ENCODE peak calls at places on chromosome 1, in ten cellular contexts. M is heart left ventricle, V is testis, I is fibroblast of lung, S is cardiac muscle cell, Z is endodermal cell, H is pancreas, E is hepatocyte, G is heart right ventricle, O is psoas muscle. W is an unnamed sample. For H3K4me1, the result is how much of the 10 kb centered on the place peaks cover.

GRCh38 chr1:9466780-9467755 is 72.2 kb upstream of the SLC25A33 start:
- DNase-seq in M (peak), V (peak), I (peak), S (no peak), Z (no peak), H (peak), E (peak), G (no peak), O (no peak), W (peak)

GRCh38 chr1:213389061-213389581 is 338.1 kb downstream of the RPS6KC1 start:
- DNase-seq in M (no peak), V (no peak), I (no peak), S (no peak), Z (no peak), H (no peak), E (no peak), G (peak), O (no peak), W (no peak)

GRCh38 chr1:220432408-220432807 is 95.5 kb upstream of the MARK1 start:
- DNase-seq in M (no peak), V (no peak), I (no peak), S (no peak), Z (no peak), H (no peak), E (peak), G (no peak), O (no peak), W (no peak)

GRCh38 chr1:65425697-65426096 is 5.2 kb downstream of the LEPR start:
- DNase-seq in M (no peak), V (no peak), I (peak), S (peak), Z (peak), H (no peak), E (no peak), G (no peak), O (no peak), W (no peak)

GRCh38 chr1:211944733-211945500 is 90.4 kb downstream of the INTS7 start:
- DNase-seq in M (peak), V (peak), I (peak), S (peak), Z (peak), H (peak), E (peak), G (no peak), O (no peak), W (no peak)

GRCh38 chr1:5005171-5005570 is 350.8 kb downstream of the AJAP1 start:
- DNase-seq in M (no peak), V (no peak), I (no peak), S (no peak), Z (no peak), H (no peak), E (no peak), G (no peak), O (no peak), W (no peak)

GRCh38 chr1:62230724-62231123 is 36.1 kb downstream of the L1TD1 start:
- DNase-seq in M (no peak), V (no peak), I (no peak), S (peak), Z (no peak), H (no peak), E (peak), G (no peak), O (no peak), W (no peak)

GRCh38 chr1:220833436-220833835 is 45.8 kb upstream of the HLX start:
- DNase-seq in M (no peak), V (no peak), I (no peak), S (no peak), Z (no peak), H (no peak), E (no peak), G (no peak), O (no peak), W (no peak)

GRCh38 chr1:63590161-63590560 is 3.0 kb upstream of the PGM1 start:
- DNase-seq in M (no peak), V (no peak), I (peak), S (peak), Z (no peak), H (no peak), E (no peak), G (no peak), O (no peak), W (no peak)

GRCh38 chr1:198492872-198493271 is 47.6 kb downstream of the ATP6V1G3 start:
- DNase-seq in M (no peak), V (no peak), I (peak), S (peak), Z (no peak), H (no peak), E (no peak), G (no peak), O (no peak), W (no peak)

GRCh38 chr1:114342376-114342775 is 168.6 kb downstream of the TRIM33 start:
- DNase-seq in M (no peak), V (peak), I (no peak), S (no peak), Z (no peak), H (no peak), E (no peak), G (no peak), O (no peak), W (peak)

GRCh38 chr1:164630626-164631396 is 71.8 kb downstream of the PBX1 start:
- DNase-seq in M (no peak), V (no peak), I (no peak), S (no peak), Z (no peak), H (no peak), E (no peak), G (no peak), O (no peak), W (no peak)

GRCh38 chr1:248924696-248925532 is 18.9 kb downstream of the PGBD2 start:
- DNase-seq in M (no peak), V (peak), I (peak), S (peak), Z (peak), H (no peak), E (peak), G (no peak), O (no peak), W (peak)

GRCh38 chr1:44655609-44656008 is 18.7 kb downstream of the TMEM53 start:
- DNase-seq in M (no peak), V (peak), I (no peak), S (peak), Z (peak), H (no peak), E (no peak), G (no peak), O (peak), W (no peak)

GRCh38 chr1:53067886-53068285 is 5.9 kb downstream of the PODN start:
- DNase-seq in M (no peak), V (no peak), I (no peak), S (no peak), Z (no peak), H (no peak), E (no peak), G (no peak), O (no peak), W (no peak)

GRCh38 chr1:38138498-38139233 is 92.1 kb upstream of the POU3F1 start:
- DNase-seq in M (peak), V (peak), I (peak), S (peak), Z (peak), H (peak), E (peak), G (peak), O (peak), W (peak)

GRCh38 chr1:43277116-43277876 is 7.5 kb downstream of the TMEM125 start:
- DNase-seq in M (no peak), V (no peak), I (no peak), S (no peak), Z (peak), H (no peak), E (no peak), G (no peak), O (no peak), W (no peak)

GRCh38 chr1:219639843-219640606 is 27.1 kb upstream of the ZC3H11B start:
- DNase-seq in M (no peak), V (no peak), I (no peak), S (no peak), Z (no peak), H (no peak), E (no peak), G (no peak), O (no peak), W (no peak)

GRCh38 chr1:193058529-193059281 is 455 bp downstream of the UCHL5 start:
- DNase-seq in M (peak), V (peak), I (peak), S (peak), Z (no peak), H (peak), E (peak), G (peak), O (no peak), W (peak)

GRCh38 chr1:10160173-10160572 is 50.2 kb upstream of the KIF1B start:
- DNase-seq in M (no peak), V (no peak), I (no peak), S (no peak), Z (no peak), H (no peak), E (no peak), G (no peak), O (no peak), W (no peak)

GRCh38 chr1:63873751-63874150 is 99.9 kb downstream of the ROR1 start:
- DNase-seq in M (no peak), V (no peak), I (peak), S (no peak), Z (no peak), H (no peak), E (no peak), G (no peak), O (no peak), W (no peak)

GRCh38 chr1:12488666-12489354 is 129.2 kb downstream of the DHRS3 start:
- DNase-seq in M (no peak), V (no peak), I (no peak), S (no peak), Z (no peak), H (no peak), E (no peak), G (no peak), O (no peak), W (no peak)

GRCh38 chr1:12485231-12486172 is 132.5 kb downstream of the DHRS3 start:
- DNase-seq in M (no peak), V (no peak), I (peak), S (peak), Z (no peak), H (no peak), E (no peak), G (no peak), O (no peak), W (no peak)

GRCh38 chr1:12486401-12487005 is 131.5 kb downstream of the DHRS3 start:
- DNase-seq in M (peak), V (peak), I (no peak), S (peak), Z (peak), H (no peak), E (no peak), G (peak), O (peak), W (no peak)

GRCh38 chr1:12490547-12491142 is 127.4 kb downstream of the DHRS3 start:
- DNase-seq in M (no peak), V (no peak), I (no peak), S (no peak), Z (no peak), H (no peak), E (no peak), G (no peak), O (no peak), W (no peak)

DNA sequence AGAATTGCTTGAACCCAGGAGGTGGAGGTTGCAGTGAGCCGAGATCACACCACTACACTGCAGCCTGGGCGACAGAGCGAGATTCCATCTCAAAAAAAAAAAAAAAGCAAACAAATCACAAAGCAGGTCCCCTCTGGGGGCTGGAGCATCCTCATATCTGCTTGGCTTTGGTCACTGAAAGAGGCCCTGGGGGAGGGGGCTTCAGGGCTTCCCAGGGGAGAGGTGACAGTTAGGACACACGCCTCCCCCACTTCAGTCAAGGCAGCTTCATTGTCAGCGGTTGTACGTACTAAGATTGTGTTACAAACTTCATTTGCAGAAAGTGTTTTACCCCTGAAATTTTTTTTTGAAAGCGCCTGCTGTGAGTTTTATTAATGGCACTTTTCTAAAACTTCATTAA is 130.5 kb downstream of the DHRS3 start:
- DNase-seq in M (no peak), V (no peak), I (no peak), S (no peak), Z (no peak), H (no peak), E (no peak), G (no peak), O (no peak), W (no peak)
- H3K4me1 ChIP-seq in M (under half), V (under half), I (under half), S (under half), Z (under half), H (under half), E (under half), G (under half), O (under half), W (under half)

DNA sequence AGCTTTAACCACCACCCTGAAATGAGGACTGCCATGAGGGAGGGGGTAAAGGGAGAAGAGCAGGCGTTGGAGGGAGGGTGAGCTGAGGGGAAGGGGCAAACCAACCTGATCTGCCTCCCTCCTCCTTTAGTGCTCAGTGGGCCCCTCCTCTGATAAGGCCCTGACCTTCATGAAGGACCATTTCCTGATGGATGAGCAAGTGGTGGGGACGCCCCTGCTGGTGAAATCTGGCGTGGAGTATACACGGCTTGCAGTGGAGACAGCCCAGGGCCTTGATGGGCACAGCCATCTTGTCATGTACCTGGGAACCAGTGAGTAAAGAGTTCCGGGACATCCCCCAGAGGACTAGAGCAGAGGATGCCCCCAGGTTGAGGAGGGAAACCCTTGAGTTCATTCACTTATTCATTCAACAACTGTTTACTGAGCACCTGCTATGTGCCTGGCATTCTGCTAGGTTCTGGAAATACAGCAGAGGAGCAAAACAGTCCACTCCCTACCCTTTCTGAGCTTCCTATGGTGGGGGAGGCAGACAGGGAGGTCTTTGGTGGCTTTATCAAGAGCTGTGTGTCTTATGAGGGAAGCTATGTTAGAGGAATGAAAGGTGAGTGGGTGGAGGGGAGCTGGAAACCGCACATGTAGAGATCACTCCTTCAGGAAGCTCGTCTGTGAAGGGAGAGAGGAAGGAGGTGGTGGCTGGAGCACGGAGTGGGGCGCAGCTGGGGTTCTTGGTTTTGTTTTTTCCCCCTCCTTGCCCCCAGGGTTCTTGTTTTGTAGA is 19.5 kb downstream of the SEMA4A start:
- DNase-seq in M (no peak), V (no peak), I (no peak), S (no peak), Z (peak), H (no peak), E (no peak), G (no peak), O (no peak), W (no peak)
- TF ChIP-seq CTCF in M (no peak), V (no peak), I (no peak), S (no peak), Z (peak), H (no peak), E (no peak), G (no peak), O (no peak), W (no peak)

DNA sequence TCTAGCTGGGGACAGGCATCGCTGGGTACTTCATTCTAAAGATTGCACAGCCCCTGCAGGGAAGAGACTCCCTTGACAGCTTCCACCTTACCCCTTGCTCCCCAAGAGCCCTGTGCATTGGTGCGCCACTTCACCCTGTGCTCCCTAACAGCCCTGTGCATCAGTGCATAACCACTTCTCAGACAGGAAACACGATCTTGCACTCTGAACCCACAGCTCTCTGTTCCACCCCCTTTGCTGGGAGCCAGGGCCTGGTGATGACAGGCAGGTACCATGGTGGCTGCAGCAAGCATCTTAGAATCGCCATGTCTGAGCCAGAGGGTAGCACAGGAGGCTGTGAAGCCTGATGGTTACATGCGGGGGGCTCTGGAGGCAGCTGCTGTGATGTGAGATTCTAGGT is 5.0 kb downstream of the ALPL start:
- DNase-seq in M (no peak), V (no peak), I (no peak), S (no peak), Z (no peak), H (no peak), E (no peak), G (no peak), O (no peak), W (no peak)
- H3K4me1 ChIP-seq in M (under half), V (under half), I (under half), S (under half), Z (under half), H (under half), E (under half), G (under half), O (under half), W (under half)

GRCh38 chr1:1918901-1919303 is at the start of gene TMEM52:
- DNase-seq in M (no peak), V (no peak), I (no peak), S (no peak), Z (no peak), H (peak), E (no peak), G (no peak), O (no peak), W (no peak)
- TF ChIP-seq CTCF in M (no peak), V (peak), I (no peak), S (no peak), Z (peak), H (no peak), E (no peak), G (peak), O (no peak), W (no peak)

GRCh38 chr1:1873186-1873585 is 17.7 kb downstream of the GNB1 start:
- DNase-seq in M (peak), V (peak), I (no peak), S (no peak), Z (no peak), H (no peak), E (no peak), G (peak), O (no peak), W (peak)

GRCh38 chr1:1875932-1876331 is 15.0 kb downstream of the GNB1 start:
- DNase-seq in M (no peak), V (peak), I (no peak), S (no peak), Z (no peak), H (no peak), E (no peak), G (no peak), O (no peak), W (no peak)

GRCh38 chr1:1874901-1875300 is 16.0 kb downstream of the GNB1 start:
- DNase-seq in M (no peak), V (no peak), I (no peak), S (no peak), Z (no peak), H (no peak), E (no peak), G (no peak), O (no peak), W (no peak)

GRCh38 chr1:1877852-1878436 is 12.9 kb downstream of the GNB1 start:
- DNase-seq in M (no peak), V (no peak), I (no peak), S (no peak), Z (no peak), H (no peak), E (no peak), G (no peak), O (no peak), W (no peak)

DNA sequence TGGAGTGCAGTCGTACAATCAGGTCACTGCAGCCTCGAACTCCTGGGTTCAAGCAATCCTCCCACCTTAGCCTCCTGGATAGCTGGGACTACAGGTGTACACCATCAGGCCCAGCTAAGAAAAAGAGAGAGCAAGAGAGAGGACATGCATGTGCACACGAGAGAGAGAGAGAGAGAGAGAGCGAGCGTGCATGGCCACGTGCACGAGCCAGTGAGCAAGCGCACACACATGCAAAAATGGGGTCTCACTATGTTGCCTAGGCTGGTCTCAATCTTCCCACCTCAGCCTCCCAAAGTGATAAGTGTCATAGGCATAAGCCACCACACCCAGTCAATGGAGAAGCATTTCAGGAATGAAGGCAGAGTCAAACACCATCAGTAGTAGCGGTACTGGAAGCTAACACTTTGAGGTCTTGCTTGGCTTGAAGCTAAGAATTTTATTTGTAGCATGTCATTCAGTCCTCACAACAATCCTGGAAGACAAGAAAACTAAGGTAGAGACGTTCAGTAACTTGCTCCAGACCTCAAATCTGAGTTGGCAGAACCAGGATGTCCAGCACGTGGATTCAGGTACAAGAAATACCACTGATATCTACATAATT is 14.5 kb downstream of the GNB1 start:
- DNase-seq in M (no peak), V (no peak), I (no peak), S (no peak), Z (no peak), H (no peak), E (no peak), G (no peak), O (no peak), W (no peak)
- H3K4me1 ChIP-seq in M (half or more), V (under half), I (under half), S (under half), Z (under half), H (under half), E (under half), G (half or more), O (half or more), W (under half)

GRCh38 chr1:204359474-204360255 is at the start of gene PLEKHA6:
- DNase-seq in M (peak), V (peak), I (peak), S (peak), Z (peak), H (no peak), E (peak), G (peak), O (peak), W (no peak)
- TF ChIP-seq CTCF in M (peak), V (no peak), I (peak), S (peak), Z (peak), H (no peak), E (peak), G (peak), O (no peak), W (no peak)

GRCh38 chr1:91744973-91745648 is 140.8 kb downstream of the TGFBR3 start:
- DNase-seq in M (peak), V (peak), I (peak), S (peak), Z (no peak), H (no peak), E (peak), G (peak), O (peak), W (peak)

GRCh38 chr1:91749690-91750335 is 136.1 kb downstream of the TGFBR3 start:
- DNase-seq in M (no peak), V (no peak), I (no peak), S (no peak), Z (no peak), H (no peak), E (no peak), G (no peak), O (no peak), W (no peak)

GRCh38 chr1:91745649-91746383 is 140.1 kb downstream of the TGFBR3 start:
- DNase-seq in M (no peak), V (no peak), I (no peak), S (no peak), Z (no peak), H (no peak), E (no peak), G (no peak), O (no peak), W (no peak)

GRCh38 chr1:91747666-91748065 is 138.3 kb downstream of the TGFBR3 start:
- DNase-seq in M (no peak), V (no peak), I (no peak), S (no peak), Z (no peak), H (no peak), E (no peak), G (no peak), O (no peak), W (no peak)

GRCh38 chr1:91746728-91747338 is 139.1 kb downstream of the TGFBR3 start:
- DNase-seq in M (no peak), V (no peak), I (no peak), S (no peak), Z (no peak), H (no peak), E (no peak), G (no peak), O (no peak), W (no peak)
- H3K4me1 ChIP-seq in M (half or more), V (under half), I (under half), S (under half), Z (under half), H (under half), E (under half), G (half or more), O (under half), W (under half)